ENCODE peak calls at places on chromosomes 6 and 20, in ten cellular contexts. W is HEK293T; F is activated CD4-positive, alpha-beta T cell treated with anti-CD3 and anti-CD28 coated beads, Interleukin-2, amount 50 U/mL, for 48 hours; V is endothelial cell; T is psoas muscle; J is stimulated activated naive CD8-positive, alpha-beta T cell treated with anti-CD3 and anti-CD28 coated beads, Interleukin-15, Interleukin-2, amounts not matched to agents 100 U/mL and 50 U/mL, for 24 hours; O is neural progenitor cell; P is hypothalamus; N is EL; G is renal cortical epithelial cell. E is an unnamed sample.

GRCh38 chr6:24864345-24864744 is 65.6 kb upstream of the ARMH2 start:
- DNase-seq in W (peak; percentile 16), F (no peak), V (no peak), T (no peak), J (no peak), O (no peak), P (no peak), N (peak; percentile 54), G (no peak), E (no peak)

GRCh38 chr6:105835373-105835772 is 250.8 kb upstream of the PRDM1 start:
- DNase-seq in W (peak; percentile 53), F (no peak), V (peak; percentile 56), T (no peak), J (no peak), O (peak; percentile 78), P (no peak), N (peak; percentile 21), G (peak; percentile 21), E (no peak)

GRCh38 chr6:41546475-41546865 is 289 bp downstream of the FOXP4 start:
- DNase-seq in W (peak; percentile 36), F (peak; percentile 58), V (no peak), T (no peak), J (peak; percentile 63), O (no peak), P (no peak), N (no peak), G (no peak), E (no peak)

GRCh38 chr6:3227363-3228045 is at the start of gene TUBB2B:
- DNase-seq in W (peak; percentile 81), F (no peak), V (peak; percentile 75), T (peak; percentile 60), J (no peak), O (peak; percentile 96), P (peak; percentile 39), N (peak; percentile 48), G (no peak), E (peak; percentile 71)

GRCh38 chr6:44151348-44152108 is 7.1 kb upstream of the CAPN11 start:
- DNase-seq in W (peak; percentile 92), F (peak; percentile 85), V (peak; percentile 92), T (peak; percentile 87), J (peak; percentile 90), O (peak; percentile 90), P (peak; percentile 69), N (peak; percentile 69), G (peak; percentile 16), E (no peak)

GRCh38 chr20:51512645-51513044 is 29.9 kb downstream of the NFATC2 start:
- DNase-seq in W (no peak), F (no peak), V (no peak), T (no peak), J (no peak), O (no peak), P (no peak), N (no peak), G (no peak), E (no peak)

GRCh38 chr6:151885234-151885633 is 77.8 kb downstream of the ESR1 start:
- DNase-seq in W (no peak), F (no peak), V (no peak), T (no peak), J (no peak), O (no peak), P (no peak), N (no peak), G (no peak), E (no peak)

GRCh38 chr20:47275548-47275947 is 81.0 kb downstream of the ZMYND8 start:
- DNase-seq in W (no peak), F (no peak), V (no peak), T (no peak), J (no peak), O (no peak), P (no peak), N (no peak), G (no peak), E (no peak)

GRCh38 chr20:46118481-46119020 is 437 bp downstream of the CD40 start:
- DNase-seq in W (no peak), F (no peak), V (peak; percentile 48), T (peak; percentile 62), J (peak; percentile 25), O (peak; percentile 75), P (peak; percentile 10), N (peak; percentile 55), G (peak; percentile 40), E (no peak)

GRCh38 chr20:37990571-37991151 is 42.6 kb downstream of the TTI1 start:
- DNase-seq in W (no peak), F (peak; percentile 63), V (no peak), T (peak; percentile 82), J (peak; percentile 61), O (no peak), P (no peak), N (peak; percentile 72), G (peak; percentile 86), E (no peak)

GRCh38 chr6:157494132-157494705 is 113.2 kb downstream of the ZDHHC14 start:
- DNase-seq in W (no peak), F (no peak), V (no peak), T (no peak), J (no peak), O (no peak), P (no peak), N (no peak), G (no peak), E (no peak)

E was measured in NCI-H1417 treated with DMSO at 0.1 percent for 48 hours.